ENCODE peak calls at places on chromosomes 12 and 14, in nine cellular contexts. W is endothelial cell; M is neural progenitor cell; V is dermis microvascular lymphatic vessel endothelial cell; F is nephron progenitor cell; X is stimulated activated effector memory CD8-positive, alpha-beta T cell treated with anti-CD3 and anti-CD28 coated beads, Interleukin-12 subunit alpha, Interleukin-12 subunit beta, amount 100 ng/mL, for 72 hours; B is AG04449; P is occipital lobe; D is stimulated activated CD4-positive, alpha-beta T cell treated with anti-CD3 and anti-CD28 coated beads, TNF-alpha, amount 100 ng/mL, for 48 hours. G is an unnamed sample.

GRCh38 chr14:23441076-23441475 is 5.6 kb upstream of the MYH7 start:
- DNase-seq in W (no peak), M (no peak), V (no peak), F (no peak), X (no peak), B (no peak), P (no peak), D (no peak), G (no peak)

GRCh38 chr12:84315926-84316325 is 596.7 kb downstream of the SLC6A15 start:
- DNase-seq in W (no peak), M (no peak), V (no peak), F (no peak), X (no peak), B (no peak), P (no peak), D (no peak), G (no peak)

GRCh38 chr14:51561141-51561540 is 90.6 kb upstream of the FRMD6 start:
- DNase-seq in W (no peak), M (peak), V (no peak), F (no peak), X (no peak), B (no peak), P (no peak), D (no peak), G (no peak)

GRCh38 chr12:50074936-50075807 is 10.0 kb upstream of the SMARCD1 start:
- DNase-seq in W (peak), M (peak), V (peak), F (peak), X (peak), B (no peak), P (peak), D (peak), G (peak)

GRCh38 chr14:74249433-74250375 is 10.5 kb downstream of the VSX2 start:
- DNase-seq in W (no peak), M (no peak), V (no peak), F (no peak), X (no peak), B (no peak), P (no peak), D (no peak), G (peak)

GRCh38 chr14:104115131-104115600 is 23.2 kb upstream of the KIF26A start:
- DNase-seq in W (no peak), M (no peak), V (no peak), F (no peak), X (no peak), B (no peak), P (no peak), D (no peak), G (no peak)

GRCh38 chr12:26318661-26319068 is 123.3 kb downstream of the SSPN start:
- DNase-seq in W (no peak), M (no peak), V (peak), F (no peak), X (no peak), B (no peak), P (no peak), D (no peak), G (no peak)

GRCh38 chr14:20680363-20680762 is 4.0 kb upstream of the RNASE4 start:
- DNase-seq in W (no peak), M (no peak), V (no peak), F (no peak), X (no peak), B (no peak), P (no peak), D (no peak), G (no peak)

GRCh38 chr12:49912345-49912744 is 8.6 kb upstream of the FAIM2 start:
- DNase-seq in W (no peak), M (no peak), V (no peak), F (no peak), X (no peak), B (no peak), P (no peak), D (no peak), G (no peak)

GRCh38 chr14:68384335-68384734 is 408.5 kb downstream of the ZFP36L1 start:
- DNase-seq in W (no peak), M (no peak), V (no peak), F (no peak), X (no peak), B (no peak), P (no peak), D (no peak), G (no peak)

GRCh38 chr14:20907214-20907613 is 16.0 kb downstream of the RNASE3 start:
- DNase-seq in W (no peak), M (no peak), V (no peak), F (no peak), X (no peak), B (no peak), P (no peak), D (no peak), G (no peak)

GRCh38 chr12:93989913-93990312 is 158.5 kb upstream of the PLXNC1 start:
- DNase-seq in W (no peak), M (no peak), V (no peak), F (no peak), X (no peak), B (no peak), P (no peak), D (no peak), G (no peak)

GRCh38 chr12:68222336-68222735 is 3.3 kb downstream of the IL26 start:
- DNase-seq in W (peak), M (no peak), V (no peak), F (no peak), X (no peak), B (no peak), P (no peak), D (no peak), G (no peak)

GRCh38 chr14:90569201-90569600 is 172.4 kb downstream of the CALM1 start:
- DNase-seq in W (no peak), M (no peak), V (no peak), F (no peak), X (no peak), B (no peak), P (no peak), D (no peak), G (no peak)

GRCh38 chr14:38553586-38553985 is 297.7 kb upstream of the CLEC14A start:
- DNase-seq in W (no peak), M (no peak), V (no peak), F (no peak), X (no peak), B (peak), P (peak), D (no peak), G (no peak)

GRCh38 chr12:49332891-49333371 is 4.1 kb downstream of the C1QL4 start:
- DNase-seq in W (no peak), M (no peak), V (no peak), F (no peak), X (no peak), B (no peak), P (no peak), D (no peak), G (no peak)

GRCh38 chr14:61531741-61532505 is 163.4 kb upstream of the HIF1A start:
- DNase-seq in W (no peak), M (no peak), V (peak), F (no peak), X (no peak), B (no peak), P (no peak), D (no peak), G (no peak)

GRCh38 chr12:70592664-70593063 is 44.6 kb downstream of the PTPRB start:
- DNase-seq in W (no peak), M (no peak), V (no peak), F (no peak), X (no peak), B (no peak), P (no peak), D (no peak), G (no peak)

GRCh38 chr14:23358553-23359166 is 6.0 kb upstream of the SLC22A17 start:
- DNase-seq in W (no peak), M (no peak), V (no peak), F (no peak), X (no peak), B (no peak), P (no peak), D (no peak), G (no peak)

GRCh38 chr12:47839214-47839613 is 19.5 kb upstream of the HDAC7 start:
- DNase-seq in W (no peak), M (no peak), V (no peak), F (no peak), X (no peak), B (no peak), P (no peak), D (no peak), G (no peak)

GRCh38 chr12:123942277-123942653 is 30.4 kb downstream of the CCDC92 start:
- DNase-seq in W (no peak), M (no peak), V (no peak), F (no peak), X (no peak), B (peak), P (peak), D (no peak), G (no peak)

GRCh38 chr12:103626498-103626897 is 39.4 kb downstream of the STAB2 start:
- DNase-seq in W (no peak), M (peak), V (peak), F (no peak), X (no peak), B (peak), P (peak), D (no peak), G (peak)

GRCh38 chr12:53205747-53206146 is 1.3 kb downstream of the ITGB7 start:
- DNase-seq in W (no peak), M (no peak), V (no peak), F (no peak), X (peak), B (no peak), P (no peak), D (peak), G (no peak)

GRCh38 chr12:12705833-12706520 is 10.0 kb upstream of the GPR19 start:
- DNase-seq in W (no peak), M (no peak), V (no peak), F (no peak), X (no peak), B (no peak), P (no peak), D (no peak), G (no peak)

GRCh38 chr12:51868821-51869489 is 18.9 kb upstream of the ANKRD33 start:
- DNase-seq in W (no peak), M (peak), V (no peak), F (peak), X (no peak), B (no peak), P (no peak), D (no peak), G (no peak)

GRCh38 chr12:5085896-5086295 is 42.2 kb downstream of the KCNA5 start:
- DNase-seq in W (no peak), M (no peak), V (no peak), F (no peak), X (no peak), B (peak), P (no peak), D (no peak), G (no peak)

GRCh38 chr12:14989790-14990189 is 16.9 kb downstream of the PDE6H start:
- DNase-seq in W (no peak), M (no peak), V (no peak), F (no peak), X (no peak), B (no peak), P (no peak), D (no peak), G (no peak)

GRCh38 chr12:1680804-1681492 is 9.9 kb upstream of the ADIPOR2 start:
- DNase-seq in W (no peak), M (no peak), V (peak), F (no peak), X (no peak), B (no peak), P (no peak), D (no peak), G (no peak)

GRCh38 chr12:69514845-69515244 is 44.7 kb downstream of the FRS2 start:
- DNase-seq in W (no peak), M (no peak), V (no peak), F (no peak), X (no peak), B (no peak), P (no peak), D (no peak), G (no peak)

GRCh38 chr14:102539544-102540309 is 30.2 kb upstream of the ANKRD9 start:
- DNase-seq in W (no peak), M (no peak), V (peak), F (no peak), X (no peak), B (no peak), P (no peak), D (no peak), G (no peak)

GRCh38 chr14:73760598-73761586 is 46.7 kb upstream of the PNMA1 start:
- DNase-seq in W (no peak), M (no peak), V (no peak), F (no peak), X (no peak), B (no peak), P (no peak), D (no peak), G (no peak)

GRCh38 chr12:109844983-109845841 is 12.0 kb upstream of the TRPV4 start:
- DNase-seq in W (peak), M (peak), V (peak), F (peak), X (peak), B (no peak), P (peak), D (peak), G (peak)

GRCh38 chr12:80485222-80485987 is 41.4 kb downstream of the PTPRQ start:
- DNase-seq in W (no peak), M (no peak), V (no peak), F (no peak), X (no peak), B (no peak), P (no peak), D (no peak), G (no peak)

GRCh38 chr12:44858456-44858855 is 17.7 kb downstream of the NELL2 start:
- DNase-seq in W (no peak), M (no peak), V (no peak), F (no peak), X (no peak), B (no peak), P (no peak), D (no peak), G (no peak)

GRCh38 chr12:26954027-26954426 is 15.8 kb downstream of the FGFR1OP2 start:
- DNase-seq in W (no peak), M (no peak), V (no peak), F (no peak), X (no peak), B (no peak), P (no peak), D (no peak), G (no peak)

GRCh38 chr14:89067293-89067972 is 243.0 kb downstream of the TTC8 start:
- DNase-seq in W (no peak), M (no peak), V (no peak), F (no peak), X (peak), B (no peak), P (no peak), D (no peak), G (peak)

G was measured in T47D.